ENCODE peak calls at places on chromosomes 6 and 20, in eight cellular contexts. F is cardiac septum; Z is 8988T; H is stimulated activated CD4-positive, alpha-beta T cell treated with anti-CD3 and anti-CD28 coated beads, Interleukin-1b, Interleukin-23, amount 100 ng/mL, for 4 hours; I is SW480; M is IMR-90; W is activated gamma-delta T cell treated with anti-CD3 and anti-CD28 coated beads, Interleukin-2, amount 50 U/mL, for 16 hours; J is nephron progenitor cell. K is an unnamed sample.

GRCh38 chr6:49764571-49765236 is 20.5 kb upstream of the CRISP3 start:
- DNase-seq in F (no peak), Z (no peak), H (no peak), I (no peak), M (no peak), W (no peak), J (no peak), K (no peak)

GRCh38 chr6:137177611-137178010 is 4.2 kb upstream of the IL22RA2 start:
- DNase-seq in F (no peak), Z (no peak), H (no peak), I (no peak), M (no peak), W (no peak), J (no peak), K (no peak)

GRCh38 chr6:135535989-135536414 is 38.5 kb upstream of the AHI1 start:
- DNase-seq in F (no peak), Z (no peak), H (no peak), I (peak; percentile 23), M (peak; percentile 98), W (no peak), J (peak; percentile 12), K (no peak)

GRCh38 chr6:129583864-129584263 is 126.1 kb downstream of the ARHGAP18 start:
- DNase-seq in F (no peak), Z (no peak), H (no peak), I (no peak), M (no peak), W (no peak), J (no peak), K (no peak)

GRCh38 chr20:7379206-7379605 is 561.1 kb downstream of the HAO1 start:
- DNase-seq in F (no peak), Z (no peak), H (no peak), I (no peak), M (no peak), W (no peak), J (no peak), K (no peak)

GRCh38 chr20:3812975-3813599 is 7.3 kb upstream of the AP5S1 start:
- DNase-seq in F (no peak), Z (no peak), H (no peak), I (no peak), M (no peak), W (no peak), J (no peak), K (no peak)

GRCh38 chr20:62360854-62361798 is 6.0 kb downstream of the LAMA5 start:
- DNase-seq in F (no peak), Z (no peak), H (no peak), I (peak; percentile 74), M (no peak), W (no peak), J (no peak), K (peak; percentile 98)

GRCh38 chr6:27422651-27423332 is 34.2 kb downstream of the ZNF391 start:
- DNase-seq in F (no peak), Z (no peak), H (no peak), I (no peak), M (no peak), W (no peak), J (no peak), K (no peak)

GRCh38 chr6:148973809-148974208 is 227.0 kb downstream of the UST start:
- DNase-seq in F (no peak), Z (no peak), H (no peak), I (peak; percentile 7), M (peak; percentile 66), W (no peak), J (peak; percentile 15), K (no peak)

GRCh38 chr6:19637010-19637409 is 200.2 kb upstream of the ID4 start:
- DNase-seq in F (no peak), Z (no peak), H (no peak), I (no peak), M (no peak), W (no peak), J (no peak), K (no peak)

K was measured in RWPE2.